ENCODE peak calls at places on chromosomes 16 and 17, in eight cellular contexts. C is GM12878; S is sigmoid colon; K is left ventricle myocardium inferior; Z is body of pancreas; T is spleen; W is fibroblast of lung; A is CD4-positive, CD25-positive, alpha-beta regulatory T cell. B is an unnamed sample. For H3K27me3, H3K9me3 and H3K4me1, the result is how much of the 10 kb centered on the place peaks cover.

GRCh38 chr17:40980117-40980516 is 4.0 kb downstream of the KRT40 start:
- DNase-seq in W (no peak), Z (no peak), A (no peak), C (no peak), T (no peak), K (no peak), S (no peak), B (no peak)

GRCh38 chr16:88651276-88651988 is 579 bp upstream of the CYBA start:
- DNase-seq in T (peak), Z (peak), K (peak), C (peak), A (peak), S (no peak), W (no peak), B (no peak)

GRCh38 chr17:48378238-48378637 is 51.8 kb downstream of the SKAP1 start:
- DNase-seq in S (no peak), W (no peak), A (no peak), C (no peak), T (no peak), Z (no peak), K (no peak), B (no peak)

GRCh38 chr17:42027961-42028790 is 8.3 kb downstream of the NKIRAS2 start:
- DNase-seq in C (no peak), S (no peak), W (no peak), K (no peak), T (no peak), A (no peak), Z (peak), B (peak)

GRCh38 chr16:1196494-1196893 is 28.6 kb downstream of the TPSG1 start:
- DNase-seq in K (no peak), A (no peak), S (no peak), T (no peak), C (no peak), W (no peak), Z (no peak), B (no peak)

GRCh38 chr16:70434489-70435260 is 4.2 kb downstream of the ST3GAL2 start:
- DNase-seq in C (no peak), K (no peak), S (no peak), W (no peak), A (no peak), Z (no peak), T (no peak), B (no peak)

GRCh38 chr17:1989135-1989534 is 36.0 kb downstream of the RTN4RL1 start:
- DNase-seq in W (peak), T (no peak), C (no peak), Z (no peak), A (no peak), K (no peak), S (peak), B (no peak)

GRCh38 chr16:63005356-63005755 is 969.1 kb upstream of the CDH8 start:
- DNase-seq in Z (no peak), K (no peak), W (no peak), S (no peak), A (no peak), C (no peak), T (no peak), B (peak)

GRCh38 chr16:1156983-1157638 is 4.2 kb downstream of the CACNA1H start:
- DNase-seq in C (no peak), K (no peak), Z (no peak), A (no peak), T (no peak), S (no peak), W (no peak), B (no peak)

GRCh38 chr17:57021226-57021940 is 43.5 kb downstream of the SCPEP1 start:
- DNase-seq in C (no peak), K (no peak), A (no peak), Z (peak), W (no peak), T (no peak), S (no peak), B (no peak)

GRCh38 chr17:69485901-69486643 is 71.6 kb downstream of the MAP2K6 start:
- DNase-seq in T (no peak), S (no peak), W (peak), C (no peak), K (no peak), Z (no peak), A (no peak), B (no peak)

GRCh38 chr17:35973333-35974260 is 7.7 kb downstream of the CCL16 start:
- DNase-seq in K (no peak), C (no peak), W (peak), T (no peak), Z (peak), A (no peak), S (no peak), B (no peak)

GRCh38 chr17:79954281-79955166 is 81.1 kb downstream of the TBC1D16 start:
- DNase-seq in C (no peak), W (no peak), A (no peak), S (peak), Z (no peak), K (peak), T (no peak), B (no peak)

GRCh38 chr17:17075037-17075755 is 32.9 kb downstream of the MPRIP start:
- DNase-seq in Z (peak), K (peak), S (peak), A (no peak), T (peak), W (peak), C (no peak), B (peak)

GRCh38 chr17:72336026-72336803 is 215.4 kb downstream of the SOX9 start:
- DNase-seq in Z (no peak), W (peak), C (no peak), S (no peak), A (no peak), K (no peak), T (no peak), B (no peak)

GRCh38 chr17:35183332-35183731 is 10.9 kb downstream of the SLC35G3 start:
- DNase-seq in K (no peak), C (no peak), A (no peak), T (no peak), S (no peak), Z (no peak), W (no peak), B (no peak)

GRCh38 chr17:42111901-42112551 is 488 bp downstream of the DHX58 start:
- DNase-seq in S (peak), K (no peak), Z (peak), A (no peak), T (peak), C (no peak), W (no peak), B (no peak)

GRCh38 chr16:67718668-67719047 is 458 bp downstream of the GFOD2 start:
- DNase-seq in A (peak), Z (no peak), W (no peak), C (no peak), K (no peak), T (no peak), S (no peak), B (no peak)

GRCh38 chr17:48352630-48353029 is 77.4 kb downstream of the SKAP1 start:
- DNase-seq in C (no peak), S (no peak), W (peak), Z (no peak), K (no peak), T (no peak), A (no peak), B (no peak)

GRCh38 chr17:40564883-40565744 is at the start of gene CCR7:
- DNase-seq in C (no peak), A (peak), Z (no peak), K (no peak), W (no peak), T (peak), S (no peak), B (no peak)

GRCh38 chr16:87047221-87048037 is 269.8 kb downstream of the C16orf95 start:
- DNase-seq in K (no peak), T (no peak), C (no peak), S (no peak), A (no peak), W (peak), Z (no peak), B (peak)

GRCh38 chr17:31413871-31414589 is 22.6 kb downstream of the RAB11FIP4 start:
- DNase-seq in S (peak), C (no peak), Z (no peak), W (peak), A (no peak), T (peak), K (no peak), B (peak)

GRCh38 chr17:3038941-3039340 is 24.5 kb downstream of the OR1D5 start:
- DNase-seq in S (no peak), Z (no peak), C (no peak), A (no peak), K (no peak), T (peak), W (no peak), B (peak)

GRCh38 chr17:42809250-42809649 is 10.6 kb downstream of the CNTD1 start:
- DNase-seq in C (no peak), Z (peak), K (no peak), T (no peak), S (peak), W (peak), A (no peak), B (no peak)

GRCh38 chr16:67346328-67346727 is 19.7 kb downstream of the LRRC36 start:
- DNase-seq in C (no peak), T (no peak), S (no peak), W (no peak), K (no peak), Z (no peak), A (no peak), B (no peak)

GRCh38 chr17:56939869-56940484 is 20.9 kb downstream of the COIL start:
- DNase-seq in S (no peak), K (no peak), Z (no peak), A (peak), C (no peak), T (no peak), W (peak), B (peak)

GRCh38 chr17:5131146-5131715 is 15.4 kb downstream of the USP6 start:
- DNase-seq in W (no peak), Z (no peak), A (no peak), T (no peak), S (no peak), K (no peak), C (no peak), B (no peak)

GRCh38 chr16:1430759-1431496 is at the start of gene PERCC1:
- DNase-seq in T (no peak), A (no peak), Z (peak), S (no peak), K (no peak), C (no peak), W (no peak), B (peak)

GRCh38 chr17:73137376-73137775 is 27.4 kb upstream of the SSTR2 start:
- DNase-seq in S (no peak), C (no peak), W (no peak), K (no peak), A (no peak), Z (no peak), T (no peak), B (no peak)

GRCh38 chr17:65064452-65065019 is 8.0 kb upstream of the GNA13 start:
- DNase-seq in S (peak), C (no peak), W (peak), A (no peak), K (no peak), Z (no peak), T (no peak), B (peak)

GRCh38 chr17:67759355-67760171 is 41.8 kb downstream of the NOL11 start:
- DNase-seq in W (peak), T (peak), Z (no peak), S (peak), C (no peak), A (no peak), K (peak), B (no peak)

GRCh38 chr16:3009568-3010390 is 2.9 kb upstream of the CLDN9 start:
- DNase-seq in W (no peak), Z (peak), K (no peak), S (no peak), A (no peak), C (no peak), T (no peak), B (peak)
- H3K27me3 ChIP-seq in W (under half), Z (under half), K (half or more), S (under half), A (under half), C (under half), T (half or more), B (under half)

GRCh38 chr16:31913668-31914067 is 40.1 kb downstream of the ZNF267 start:
- DNase-seq in C (no peak), A (no peak), S (no peak), T (no peak), K (no peak), W (no peak), Z (no peak), B (no peak)
- H3K9me3 ChIP-seq in C (half or more), A (half or more), S (under half), T (half or more), K (half or more), W (under half), Z (under half), B (half or more)

DNA sequence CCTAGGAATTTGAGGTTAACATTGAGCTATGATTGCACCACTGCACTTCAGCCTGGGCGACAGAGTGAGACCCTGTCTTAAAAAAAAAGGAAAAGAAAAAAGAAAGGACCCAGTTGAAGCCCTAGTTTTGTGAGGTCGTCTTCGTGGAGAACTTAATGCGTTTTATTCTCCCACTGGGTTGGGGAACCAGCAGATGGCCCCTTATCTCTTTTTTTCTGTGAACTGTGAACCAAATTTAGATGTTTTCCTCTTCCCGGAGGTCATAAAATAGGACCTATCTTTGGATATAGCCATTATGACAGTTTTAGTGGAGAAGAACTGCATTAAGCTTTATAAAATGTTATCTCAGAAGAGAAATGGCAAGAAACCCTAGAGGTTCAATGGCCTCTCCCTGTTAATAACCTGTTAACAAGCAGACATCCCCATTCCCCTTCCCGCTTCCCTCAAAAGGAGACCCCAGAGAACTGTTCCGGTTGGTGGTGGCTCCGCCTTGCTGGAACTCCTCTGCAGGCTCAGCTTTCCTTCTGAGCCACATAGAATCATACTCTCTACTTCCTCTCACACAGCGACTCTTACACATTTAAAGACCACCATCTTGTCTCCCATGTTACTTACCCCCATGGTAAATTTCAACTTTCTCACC is 23.6 kb downstream of the KIAA0513 start:
- DNase-seq in K (no peak), T (no peak), Z (no peak), W (no peak), A (no peak), C (no peak), S (no peak), B (no peak)
- H3K4me1 ChIP-seq in K (under half), T (under half), Z (under half), W (under half), A (under half), C (under half), S (under half), B (under half)

GRCh38 chr17:49907279-49907678 is 59.4 kb upstream of the TAC4 start:
- DNase-seq in W (no peak), K (no peak), Z (no peak), S (no peak), A (no peak), C (no peak), T (no peak), B (no peak)

GRCh38 chr17:49910858-49911204 is 58.2 kb upstream of the DLX4 start:
- DNase-seq in C (no peak), Z (no peak), S (no peak), A (no peak), K (no peak), W (no peak), T (no peak), B (no peak)

GRCh38 chr17:49913226-49914095 is 55.5 kb upstream of the DLX4 start:
- DNase-seq in T (no peak), K (no peak), W (peak), Z (no peak), A (no peak), S (no peak), C (no peak), B (peak)

GRCh38 chr17:49908782-49909714 is 59.9 kb upstream of the DLX4 start:
- DNase-seq in Z (no peak), K (no peak), T (no peak), W (no peak), S (no peak), C (no peak), A (no peak), B (no peak)

DNA sequence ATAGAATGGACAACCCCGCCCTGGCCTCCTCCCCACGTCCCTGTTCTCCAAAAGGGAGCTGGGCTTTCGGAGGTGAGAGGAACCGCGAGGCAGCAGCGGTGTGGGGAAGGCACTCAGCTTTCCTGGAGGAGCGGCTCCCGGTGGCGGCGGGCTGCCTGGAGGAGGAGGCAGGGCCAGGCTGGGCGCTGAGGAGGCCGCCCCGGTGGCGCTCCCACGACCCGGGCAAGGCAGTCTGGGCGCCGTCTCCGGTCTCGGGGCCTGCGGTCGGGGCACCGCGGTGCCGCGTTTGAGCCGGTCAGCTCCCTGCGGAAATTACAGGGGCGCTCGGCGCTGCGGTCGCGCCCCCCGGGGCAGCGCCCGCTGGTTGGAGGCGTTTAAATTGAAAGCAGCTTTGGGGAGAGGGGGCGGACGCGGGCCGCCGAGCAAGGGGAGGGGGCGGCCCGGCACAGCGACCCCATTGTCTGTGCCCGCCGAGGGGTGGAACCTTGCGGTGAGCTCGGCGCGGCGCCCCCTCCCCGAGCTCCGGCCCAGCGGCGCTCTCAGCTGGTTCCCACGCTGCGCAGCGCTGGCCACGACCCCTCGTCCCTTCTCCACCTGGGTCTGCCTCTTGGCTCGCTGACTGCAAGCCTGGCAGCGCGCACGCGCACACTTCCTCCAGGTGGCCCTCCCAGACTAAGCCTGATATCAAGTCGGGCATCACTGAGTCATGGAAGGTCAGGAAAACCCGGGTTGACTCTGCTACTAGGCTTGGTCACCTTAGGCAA is 58.7 kb upstream of the DLX4 start:
- DNase-seq in K (no peak), A (no peak), T (no peak), W (peak), Z (peak), S (no peak), C (no peak), B (no peak)
- H3K27me3 ChIP-seq in K (half or more), A (under half), T (half or more), W (under half), Z (under half), S (under half), C (under half), B (under half)